ENCODE peak calls at places on chromosomes 2 and 18, in seven cellular contexts. C is HCT116, M is HepG2, T is GM12878, W is K562, U is SK-N-SH, N is H1. V is an unnamed sample.

GRCh38 chr2:142557391-142557790 is 320.1 kb upstream of the KYNU start:
- DNase-seq in M (no peak), N (no peak), U (peak; percentile 14), W (no peak), C (no peak), T (no peak), V (no peak)

GRCh38 chr2:64204006-64204632 is 59.9 kb upstream of the PELI1 start:
- DNase-seq in U (no peak), N (no peak), M (no peak), T (peak; percentile 88), W (no peak), C (no peak), V (no peak)

GRCh38 chr18:79458131-79458838 is 62.6 kb downstream of the NFATC1 start:
- DNase-seq in W (no peak), N (no peak), T (no peak), M (peak; percentile 43), C (peak; percentile 48), U (no peak), V (peak; percentile 15)

GRCh38 chr18:75915941-75916640 is 488.6 kb upstream of the SMIM21 start:
- DNase-seq in W (peak; percentile 11), C (no peak), M (no peak), U (peak; percentile 94), T (no peak), N (peak; percentile 94), V (no peak)

GRCh38 chr2:237132799-237133198 is 47.1 kb downstream of the COPS8 start:
- DNase-seq in W (peak; percentile 16), M (peak; percentile 65), N (peak; percentile 62), U (peak; percentile 31), T (no peak), C (peak; percentile 37), V (no peak)

GRCh38 chr18:45589559-45590041 is 25.7 kb upstream of the SLC14A2 start:
- DNase-seq in N (no peak), T (no peak), U (peak; percentile 30), W (no peak), M (no peak), C (no peak), V (no peak)

GRCh38 chr2:127893494-127893893 is 7.7 kb upstream of the AMMECR1L start:
- DNase-seq in M (peak; percentile 28), T (no peak), W (no peak), C (no peak), N (peak; percentile 64), U (no peak), V (no peak)

GRCh38 chr2:218405365-218406208 is 5.9 kb downstream of the CTDSP1 start:
- DNase-seq in N (peak; percentile 63), W (no peak), C (no peak), T (no peak), U (peak; percentile 42), M (no peak), V (no peak)

GRCh38 chr2:12935226-12935625 is 218.5 kb downstream of the TRIB2 start:
- DNase-seq in W (no peak), T (no peak), C (no peak), N (no peak), M (no peak), U (no peak), V (no peak)

GRCh38 chr2:66041902-66042657 is 392.8 kb upstream of the MEIS1 start:
- DNase-seq in C (no peak), T (no peak), M (no peak), U (no peak), N (no peak), W (no peak), V (no peak)

GRCh38 chr2:54906711-54907110 is 143.5 kb downstream of the RTN4 start:
- DNase-seq in C (no peak), M (no peak), U (no peak), T (no peak), W (no peak), N (no peak), V (no peak)

GRCh38 chr2:226079677-226080076 is 680.2 kb downstream of the NYAP2 start:
- DNase-seq in M (no peak), C (peak; percentile 52), W (no peak), U (no peak), N (no peak), T (no peak), V (peak; percentile 4)
- TF ChIP-seq SIN3A in M (no peak), C (peak; percentile 60), W (no peak), U (peak; percentile 77), N (no peak), T (no peak), V (no peak)

GRCh38 chr2:75233965-75234364 is 34.6 kb upstream of the TACR1 start:
- DNase-seq in T (no peak), C (no peak), N (no peak), U (no peak), M (no peak), W (no peak), V (no peak)
- TF ChIP-seq POLR2AphosphoS5 in T (no peak), C (no peak), N (no peak), U (no peak), M (no peak), W (no peak), V (no peak)

DNA sequence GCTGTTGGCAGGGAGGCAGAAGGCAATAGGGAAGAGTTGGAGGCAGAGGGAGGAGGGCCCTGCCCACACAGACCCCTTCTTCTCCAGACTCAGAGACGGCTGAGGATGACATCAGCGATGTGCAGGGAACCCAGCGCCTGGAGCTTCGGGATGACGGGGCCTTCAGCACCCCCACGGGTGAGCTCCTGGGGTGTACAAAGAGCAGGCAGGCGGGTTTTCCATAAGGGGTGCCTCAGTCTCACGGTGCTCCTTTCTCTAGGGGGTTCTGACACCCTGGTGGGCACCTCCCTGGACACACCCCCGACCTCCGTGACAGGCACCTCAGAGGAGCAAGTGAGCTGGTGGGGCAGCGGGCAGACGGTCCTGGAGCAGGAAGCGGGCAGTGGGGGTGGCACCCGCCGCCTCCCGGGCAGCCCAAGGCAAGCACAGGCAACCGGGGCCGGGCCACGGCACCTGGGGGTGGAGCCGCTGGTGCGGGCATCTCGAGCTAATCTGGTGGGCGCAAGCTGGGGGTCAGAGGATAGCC is 10.0 kb downstream of the SPEG start:
- DNase-seq in C (no peak), N (no peak), U (no peak), M (no peak), W (no peak), T (no peak), V (no peak)
- TF ChIP-seq SIN3A in C (no peak), N (no peak), U (no peak), M (no peak), W (no peak), T (no peak), V (no peak)

GRCh38 chr2:34980689-34981088 is 1374.9 kb upstream of the CRIM1 start:
- DNase-seq in N (no peak), U (no peak), C (no peak), M (no peak), W (no peak), T (no peak), V (no peak)

DNA sequence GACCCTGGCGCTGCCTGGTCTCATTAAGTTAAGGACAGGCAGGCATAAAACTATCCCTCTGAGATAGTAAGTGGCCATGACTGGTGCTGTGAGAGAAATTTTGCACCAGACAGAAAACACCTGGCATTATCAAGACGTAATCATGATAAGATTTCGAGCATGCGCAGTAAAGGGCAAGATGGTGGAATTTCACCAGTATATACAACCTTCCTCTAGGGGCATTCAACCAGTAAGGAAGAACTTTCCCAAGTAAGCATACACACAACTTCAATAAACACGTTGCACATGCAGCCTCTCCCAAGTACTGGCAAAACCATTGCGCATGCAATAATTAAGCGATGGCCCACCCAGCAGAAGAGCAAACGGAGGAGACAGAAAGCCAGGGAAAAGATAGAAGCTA is 1376.4 kb upstream of the CRIM1 start:
- DNase-seq in W (no peak), U (peak; percentile 9), M (no peak), C (no peak), N (no peak), T (no peak), V (no peak)
- TF ChIP-seq POLR2AphosphoS5 in W (no peak), U (no peak), M (no peak), C (no peak), N (no peak), T (no peak), V (no peak)

GRCh38 chr2:38220164-38220563 is 144.2 kb upstream of the CYP1B1 start:
- DNase-seq in W (no peak), N (no peak), T (no peak), M (no peak), C (no peak), U (no peak), V (no peak)

GRCh38 chr2:38217401-38218188 is 141.6 kb upstream of the CYP1B1 start:
- DNase-seq in N (no peak), M (no peak), W (no peak), T (no peak), C (no peak), U (no peak), V (no peak)

GRCh38 chr2:38216886-38217285 is 140.9 kb upstream of the CYP1B1 start:
- DNase-seq in U (no peak), M (no peak), N (no peak), C (no peak), W (no peak), T (no peak), V (no peak)

GRCh38 chr2:38218995-38219394 is 143.0 kb upstream of the CYP1B1 start:
- DNase-seq in W (no peak), C (no peak), T (no peak), U (peak; percentile 42), M (no peak), N (no peak), V (no peak)

DNA sequence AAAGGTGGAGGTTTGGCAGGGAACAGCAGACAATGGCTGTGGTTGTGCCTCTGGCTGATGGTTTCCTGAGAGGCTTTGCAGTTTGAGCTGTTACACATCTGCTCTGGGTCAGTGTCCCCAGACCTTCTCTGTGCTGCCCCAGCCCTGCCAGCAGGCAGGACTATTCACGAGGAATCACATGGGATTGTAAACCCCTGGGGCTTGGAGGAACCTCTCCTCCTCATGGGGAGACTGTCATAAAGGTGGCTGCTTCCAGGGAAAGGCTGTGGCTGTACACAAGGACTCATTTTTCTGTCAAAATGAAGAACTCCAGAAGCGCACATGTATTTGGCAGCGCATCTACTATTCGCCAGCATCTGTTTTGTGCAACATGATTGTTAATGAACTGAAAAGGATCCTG is 142.6 kb upstream of the CYP1B1 start:
- DNase-seq in C (no peak), T (no peak), W (no peak), U (peak; percentile 74), M (no peak), N (no peak), V (no peak)
- TF ChIP-seq SIN3A in C (no peak), T (no peak), W (no peak), U (no peak), M (no peak), N (no peak), V (no peak)

GRCh38 chr2:133716166-133716565 is 147.9 kb upstream of the NCKAP5 start:
- DNase-seq in M (no peak), C (no peak), N (no peak), U (no peak), W (no peak), T (no peak), V (no peak)
- TF ChIP-seq POLR2AphosphoS5 in M (no peak), C (no peak), N (no peak), U (no peak), W (no peak), T (no peak), V (no peak)

DNA sequence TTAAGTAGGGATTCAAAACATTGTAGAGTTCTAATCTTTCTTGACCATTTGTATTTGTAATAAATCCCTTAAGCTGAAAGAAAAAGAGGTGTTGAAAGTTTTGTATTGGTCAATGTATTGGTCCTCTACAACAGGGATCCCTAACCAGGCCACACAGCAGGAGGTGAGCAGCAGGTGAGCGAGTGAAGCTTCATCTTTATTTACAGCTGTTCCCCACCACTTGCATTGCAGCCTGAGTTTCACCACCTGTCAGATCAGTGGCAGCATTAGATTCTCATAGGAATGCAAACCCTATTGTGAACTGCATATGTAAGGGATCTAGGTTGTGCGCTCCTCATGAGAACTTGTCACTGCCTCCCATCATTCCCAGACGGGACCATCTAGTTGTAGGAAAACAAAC is 715.7 kb upstream of the NXPH2 start:
- DNase-seq in T (no peak), U (no peak), C (no peak), W (no peak), N (no peak), M (no peak), V (no peak)
- TF ChIP-seq SIN3A in T (no peak), U (no peak), C (no peak), W (no peak), N (no peak), M (no peak), V (no peak)